ENCODE peak calls at places on chromosomes 4 and X, in eight cellular contexts. One of them, this sample, is unnamed.

GRCh38 chr4:42655248-42655647 is 1.7 kb downstream of the ATP8A1 start:
- DNase-seq in glutamatergic neuron: no peak
- DNase-seq in IMR-90: no peak
- DNase-seq in fibroblast of pulmonary artery: no peak
- DNase-seq in lung: no peak
- DNase-seq in AG10803: no peak
- DNase-seq in omental fat pad: no peak
- DNase-seq in endothelial cell of umbilical vein: peak; percentile 14
- DNase-seq in this sample: no peak

GRCh38 chr4:162969194-162969593 is 197.5 kb downstream of the NAF1 start:
- DNase-seq in glutamatergic neuron: no peak
- DNase-seq in IMR-90: no peak
- DNase-seq in fibroblast of pulmonary artery: no peak
- DNase-seq in lung: no peak
- DNase-seq in AG10803: no peak
- DNase-seq in omental fat pad: no peak
- DNase-seq in endothelial cell of umbilical vein: no peak
- DNase-seq in this sample: no peak

GRCh38 chr4:74117024-74117534 is 18.1 kb upstream of the CXCL2 start:
- DNase-seq in glutamatergic neuron: no peak
- DNase-seq in IMR-90: peak; percentile 98
- DNase-seq in fibroblast of pulmonary artery: peak; percentile 99
- DNase-seq in lung: peak; percentile 86
- DNase-seq in AG10803: peak; percentile 97
- DNase-seq in omental fat pad: no peak
- DNase-seq in endothelial cell of umbilical vein: peak; percentile 99
- DNase-seq in this sample: peak; percentile 25

GRCh38 chr4:15695240-15695699 is 7.6 kb upstream of the BST1 start:
- DNase-seq in glutamatergic neuron: no peak
- DNase-seq in IMR-90: peak; percentile 99
- DNase-seq in fibroblast of pulmonary artery: peak; percentile 86
- DNase-seq in lung: no peak
- DNase-seq in AG10803: peak; percentile 99
- DNase-seq in omental fat pad: no peak
- DNase-seq in endothelial cell of umbilical vein: peak; percentile 43
- DNase-seq in this sample: no peak

GRCh38 chrX:69505772-69506616 is 1.9 kb downstream of the NALF2 start:
- DNase-seq in glutamatergic neuron: peak; percentile 19
- DNase-seq in IMR-90: no peak
- DNase-seq in fibroblast of pulmonary artery: no peak
- DNase-seq in lung: peak; percentile 23
- DNase-seq in AG10803: no peak
- DNase-seq in omental fat pad: no peak
- DNase-seq in endothelial cell of umbilical vein: no peak
- DNase-seq in this sample: no peak

GRCh38 chr4:242121-242848 is 63.0 kb downstream of the ZNF732 start:
- DNase-seq in glutamatergic neuron: peak; percentile 38
- DNase-seq in IMR-90: peak; percentile 13
- DNase-seq in fibroblast of pulmonary artery: peak; percentile 70
- DNase-seq in lung: peak; percentile 64
- DNase-seq in AG10803: peak; percentile 46
- DNase-seq in omental fat pad: no peak
- DNase-seq in endothelial cell of umbilical vein: peak; percentile 69
- DNase-seq in this sample: peak; percentile 56

GRCh38 chr4:1711906-1712215 is 258 bp downstream of the SLBP start:
- DNase-seq in glutamatergic neuron: no peak
- DNase-seq in IMR-90: peak; percentile 18
- DNase-seq in fibroblast of pulmonary artery: peak; percentile 37
- DNase-seq in lung: no peak
- DNase-seq in AG10803: no peak
- DNase-seq in omental fat pad: no peak
- DNase-seq in endothelial cell of umbilical vein: no peak
- DNase-seq in this sample: no peak

GRCh38 chrX:115177941-115178340 is 11.3 kb upstream of the RBMXL3 start:
- DNase-seq in glutamatergic neuron: no peak
- DNase-seq in IMR-90: peak; percentile 58
- DNase-seq in fibroblast of pulmonary artery: peak; percentile 14
- DNase-seq in lung: no peak
- DNase-seq in AG10803: no peak
- DNase-seq in omental fat pad: no peak
- DNase-seq in endothelial cell of umbilical vein: no peak
- DNase-seq in this sample: no peak

GRCh38 chrX:23035493-23035892 is 35.7 kb downstream of the DDX53 start:
- DNase-seq in glutamatergic neuron: no peak
- DNase-seq in IMR-90: no peak
- DNase-seq in fibroblast of pulmonary artery: no peak
- DNase-seq in lung: no peak
- DNase-seq in AG10803: no peak
- DNase-seq in omental fat pad: no peak
- DNase-seq in endothelial cell of umbilical vein: no peak
- DNase-seq in this sample: no peak
- TF ChIP-seq CTCF in glutamatergic neuron: no peak
- TF ChIP-seq CTCF in IMR-90: no peak
- TF ChIP-seq CTCF in fibroblast of pulmonary artery: no peak
- TF ChIP-seq CTCF in lung: no peak
- TF ChIP-seq CTCF in AG10803: no peak
- TF ChIP-seq CTCF in omental fat pad: no peak
- TF ChIP-seq CTCF in endothelial cell of umbilical vein: no peak
- TF ChIP-seq CTCF in this sample: no peak

DNA sequence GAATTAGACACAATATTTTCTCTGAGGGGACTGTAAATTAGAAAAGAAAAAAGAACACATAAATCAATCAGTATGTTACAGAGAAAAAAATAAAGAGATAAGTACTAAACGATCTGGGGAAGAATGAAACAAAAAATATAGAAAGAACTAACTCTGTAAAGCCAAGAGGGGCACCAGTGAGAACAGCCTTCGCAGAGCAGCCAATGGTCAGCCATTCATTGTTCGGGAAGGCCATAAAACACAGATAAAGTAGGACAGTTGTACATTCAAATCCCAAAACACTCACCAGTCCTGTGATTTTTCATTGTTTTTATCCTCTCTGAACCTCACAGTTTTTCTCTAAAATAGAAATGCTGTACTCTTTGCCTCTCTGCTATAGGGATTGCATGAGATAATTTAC is 127.9 kb downstream of the NEK1 start:
- DNase-seq in glutamatergic neuron: no peak
- DNase-seq in IMR-90: peak; percentile 15
- DNase-seq in fibroblast of pulmonary artery: peak; percentile 17
- DNase-seq in lung: no peak
- DNase-seq in AG10803: peak; percentile 12
- DNase-seq in omental fat pad: no peak
- DNase-seq in endothelial cell of umbilical vein: no peak
- DNase-seq in this sample: no peak
- TF ChIP-seq CTCF in glutamatergic neuron: no peak
- TF ChIP-seq CTCF in IMR-90: peak; percentile 28
- TF ChIP-seq CTCF in fibroblast of pulmonary artery: peak; percentile 15
- TF ChIP-seq CTCF in lung: no peak
- TF ChIP-seq CTCF in AG10803: peak; percentile 9
- TF ChIP-seq CTCF in omental fat pad: no peak
- TF ChIP-seq CTCF in endothelial cell of umbilical vein: no peak
- TF ChIP-seq CTCF in this sample: no peak

GRCh38 chrX:77160301-77160700 is 286.9 kb upstream of the FGF16 start:
- DNase-seq in glutamatergic neuron: peak; percentile 29
- DNase-seq in IMR-90: no peak
- DNase-seq in fibroblast of pulmonary artery: peak; percentile 3
- DNase-seq in lung: no peak
- DNase-seq in AG10803: no peak
- DNase-seq in omental fat pad: no peak
- DNase-seq in endothelial cell of umbilical vein: no peak
- DNase-seq in this sample: no peak
- TF ChIP-seq CTCF in glutamatergic neuron: no peak
- TF ChIP-seq CTCF in IMR-90: peak; percentile 20
- TF ChIP-seq CTCF in fibroblast of pulmonary artery: peak; percentile 12
- TF ChIP-seq CTCF in lung: no peak
- TF ChIP-seq CTCF in AG10803: peak; percentile 33
- TF ChIP-seq CTCF in omental fat pad: no peak
- TF ChIP-seq CTCF in endothelial cell of umbilical vein: peak; percentile 32
- TF ChIP-seq CTCF in this sample: no peak

DNA sequence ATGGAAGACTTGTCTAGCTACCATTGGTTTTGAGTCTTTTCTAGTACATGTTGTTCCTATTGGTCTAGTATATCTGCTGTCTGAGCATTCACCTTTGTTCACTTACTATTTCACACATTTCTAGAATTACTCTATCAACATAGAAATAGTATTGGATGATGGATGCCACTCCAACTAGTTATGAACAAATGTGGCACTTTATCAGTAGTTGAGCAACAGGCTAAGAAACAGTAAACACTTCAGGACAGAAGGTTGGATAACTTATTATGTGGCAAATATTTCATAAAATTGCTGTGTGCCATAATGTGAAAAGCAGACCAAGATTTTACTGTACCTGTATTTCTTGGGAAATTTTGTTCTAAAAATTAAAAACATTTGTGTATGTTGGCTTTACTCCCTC is 42.4 kb upstream of the GLRA3 start:
- DNase-seq in glutamatergic neuron: no peak
- DNase-seq in IMR-90: no peak
- DNase-seq in fibroblast of pulmonary artery: no peak
- DNase-seq in lung: no peak
- DNase-seq in AG10803: no peak
- DNase-seq in omental fat pad: no peak
- DNase-seq in endothelial cell of umbilical vein: no peak
- DNase-seq in this sample: no peak
- TF ChIP-seq CTCF in glutamatergic neuron: no peak
- TF ChIP-seq CTCF in IMR-90: no peak
- TF ChIP-seq CTCF in fibroblast of pulmonary artery: no peak
- TF ChIP-seq CTCF in lung: no peak
- TF ChIP-seq CTCF in AG10803: no peak
- TF ChIP-seq CTCF in omental fat pad: no peak
- TF ChIP-seq CTCF in endothelial cell of umbilical vein: no peak
- TF ChIP-seq CTCF in this sample: no peak

GRCh38 chr4:111283066-111283677 is 660.3 kb upstream of the PITX2 start:
- DNase-seq in glutamatergic neuron: peak; percentile 79
- DNase-seq in IMR-90: peak; percentile 57
- DNase-seq in fibroblast of pulmonary artery: peak; percentile 70
- DNase-seq in lung: peak; percentile 47
- DNase-seq in AG10803: peak; percentile 53
- DNase-seq in omental fat pad: peak; percentile 26
- DNase-seq in endothelial cell of umbilical vein: peak; percentile 58
- DNase-seq in this sample: no peak
- TF ChIP-seq CTCF in glutamatergic neuron: peak; percentile 95
- TF ChIP-seq CTCF in IMR-90: peak; percentile 70
- TF ChIP-seq CTCF in fibroblast of pulmonary artery: peak; percentile 90
- TF ChIP-seq CTCF in lung: peak; percentile 7
- TF ChIP-seq CTCF in AG10803: peak; percentile 96
- TF ChIP-seq CTCF in omental fat pad: no peak
- TF ChIP-seq CTCF in endothelial cell of umbilical vein: peak; percentile 85
- TF ChIP-seq CTCF in this sample: no peak

DNA sequence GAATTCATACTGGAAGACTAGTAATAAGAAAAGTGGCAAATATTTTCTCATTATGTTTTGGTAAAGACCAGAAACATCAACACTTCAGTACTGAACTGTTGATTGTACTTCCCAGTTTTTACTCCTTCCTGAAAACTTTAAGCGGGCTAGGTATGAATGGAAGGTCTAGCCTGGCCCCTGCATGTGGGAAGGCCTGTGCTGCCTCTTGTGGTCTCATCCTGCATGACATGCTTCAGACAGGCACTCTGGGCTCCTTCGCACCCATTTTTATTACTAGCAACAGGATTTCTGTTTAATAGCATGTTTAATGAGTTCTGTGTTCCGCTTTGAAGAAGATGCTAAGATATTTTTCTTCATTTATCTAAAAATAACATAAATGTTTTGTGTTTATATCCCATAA is 279.1 kb downstream of the ANK2 start:
- DNase-seq in glutamatergic neuron: peak; percentile 64
- DNase-seq in IMR-90: no peak
- DNase-seq in fibroblast of pulmonary artery: peak; percentile 16
- DNase-seq in lung: no peak
- DNase-seq in AG10803: no peak
- DNase-seq in omental fat pad: no peak
- DNase-seq in endothelial cell of umbilical vein: no peak
- DNase-seq in this sample: no peak
- TF ChIP-seq CTCF in glutamatergic neuron: peak; percentile 76
- TF ChIP-seq CTCF in IMR-90: peak; percentile 39
- TF ChIP-seq CTCF in fibroblast of pulmonary artery: peak; percentile 45
- TF ChIP-seq CTCF in lung: no peak
- TF ChIP-seq CTCF in AG10803: peak; percentile 13
- TF ChIP-seq CTCF in omental fat pad: no peak
- TF ChIP-seq CTCF in endothelial cell of umbilical vein: peak; percentile 35
- TF ChIP-seq CTCF in this sample: no peak

GRCh38 chrX:129759576-129760061 is 20.1 kb upstream of the SASH3 start:
- DNase-seq in glutamatergic neuron: no peak
- DNase-seq in IMR-90: peak; percentile 83
- DNase-seq in fibroblast of pulmonary artery: peak; percentile 81
- DNase-seq in lung: no peak
- DNase-seq in AG10803: peak; percentile 76
- DNase-seq in omental fat pad: no peak
- DNase-seq in endothelial cell of umbilical vein: peak; percentile 18
- DNase-seq in this sample: no peak
- TF ChIP-seq CTCF in glutamatergic neuron: no peak
- TF ChIP-seq CTCF in IMR-90: peak; percentile 17
- TF ChIP-seq CTCF in fibroblast of pulmonary artery: no peak
- TF ChIP-seq CTCF in lung: no peak
- TF ChIP-seq CTCF in AG10803: no peak
- TF ChIP-seq CTCF in omental fat pad: no peak
- TF ChIP-seq CTCF in endothelial cell of umbilical vein: no peak
- TF ChIP-seq CTCF in this sample: no peak

GRCh38 chrX:71616672-71617529 is 1.4 kb downstream of the CXCR3 start:
- DNase-seq in glutamatergic neuron: no peak
- DNase-seq in IMR-90: no peak
- DNase-seq in fibroblast of pulmonary artery: no peak
- DNase-seq in lung: no peak
- DNase-seq in AG10803: no peak
- DNase-seq in omental fat pad: no peak
- DNase-seq in endothelial cell of umbilical vein: no peak
- DNase-seq in this sample: no peak
- TF ChIP-seq CTCF in glutamatergic neuron: no peak
- TF ChIP-seq CTCF in IMR-90: no peak
- TF ChIP-seq CTCF in fibroblast of pulmonary artery: no peak
- TF ChIP-seq CTCF in lung: no peak
- TF ChIP-seq CTCF in AG10803: no peak
- TF ChIP-seq CTCF in omental fat pad: no peak
- TF ChIP-seq CTCF in endothelial cell of umbilical vein: no peak
- TF ChIP-seq CTCF in this sample: no peak